ENCODE peak calls at places on chromosomes 2 and 18, in five cellular contexts. I is HuH-7, S is neural progenitor cell, R is cardiac muscle cell, M is GM10248. K is an unnamed sample.

GRCh38 chr2:20429528-20429927 is 17.3 kb upstream of the RHOB start:
- DNase-seq in I (no peak), S (no peak), R (no peak), M (peak; percentile 47), K (no peak)

GRCh38 chr2:200416878-200417277 is 93.0 kb downstream of the KCTD18 start:
- DNase-seq in I (no peak), S (peak; percentile 90), R (no peak), M (no peak), K (no peak)

GRCh38 chr2:191411472-191411871 is 166.3 kb downstream of the MYO1B start:
- DNase-seq in I (no peak), S (no peak), R (no peak), M (no peak), K (no peak)

GRCh38 chr18:63216911-63217311 is 102.7 kb downstream of the BCL2 start:
- DNase-seq in I (no peak), S (no peak), R (no peak), M (no peak), K (no peak)

GRCh38 chr2:71256421-71256820 is 29.5 kb upstream of the PAIP2B start:
- DNase-seq in I (no peak), S (no peak), R (no peak), M (no peak), K (no peak)

GRCh38 chr2:203590496-203590895 is 55.4 kb upstream of the RAPH1 start:
- DNase-seq in I (no peak), S (no peak), R (no peak), M (no peak), K (no peak)

GRCh38 chr2:20621366-20622295 is 29.3 kb downstream of the HS1BP3 start:
- DNase-seq in I (no peak), S (no peak), R (no peak), M (no peak), K (peak; percentile 63)

GRCh38 chr2:118168606-118169005 is 80.3 kb downstream of the INSIG2 start:
- DNase-seq in I (no peak), S (no peak), R (no peak), M (no peak), K (no peak)

GRCh38 chr2:233928594-233929351 is 11.6 kb downstream of the TRPM8 start:
- DNase-seq in I (peak; percentile 34), S (peak; percentile 70), R (peak; percentile 54), M (no peak), K (no peak)

GRCh38 chr2:101398026-101398830 is 10.9 kb upstream of the CREG2 start:
- DNase-seq in I (no peak), S (no peak), R (no peak), M (no peak), K (peak; percentile 18)

GRCh38 chr2:151637284-151637781 is 96.9 kb downstream of the NEB start:
- DNase-seq in I (no peak), S (no peak), R (no peak), M (no peak), K (no peak)

GRCh38 chr2:238418196-238418998 is 8.3 kb upstream of the ASB1 start:
- DNase-seq in I (no peak), S (no peak), R (no peak), M (no peak), K (no peak)

GRCh38 chr2:96931461-96931860 is 54.9 kb downstream of the FAM178B start:
- DNase-seq in I (no peak), S (no peak), R (no peak), M (no peak), K (no peak)

K was measured in ascending aorta.